ENCODE peak calls at places on chromosomes 2 and 18, in nine cellular contexts. F is GM06990, W is progenitor cell of endocrine pancreas, U is prostate gland, Z is endothelial cell, Y is IMR-90, K is A673, C is fibroblast of pulmonary artery, J is kidney epithelial cell. X is an unnamed sample.

GRCh38 chr2:75195076-75195691 is 4.1 kb downstream of the TACR1 start:
- DNase-seq in F (no peak), W (no peak), U (no peak), Z (no peak), Y (no peak), K (no peak), C (no peak), J (no peak), X (no peak)

GRCh38 chr2:196335238-196335637 is 163.9 kb upstream of the STK17B start:
- DNase-seq in F (no peak), W (no peak), U (no peak), Z (no peak), Y (peak; percentile 94), K (peak; percentile 35), C (peak; percentile 64), J (no peak), X (no peak)

GRCh38 chr2:200467806-200468686 is 41.8 kb downstream of the KCTD18 start:
- DNase-seq in F (no peak), W (no peak), U (no peak), Z (no peak), Y (no peak), K (no peak), C (no peak), J (no peak), X (no peak)

GRCh38 chr2:218703341-218703740 is 7.3 kb upstream of the TTLL4 start:
- DNase-seq in F (no peak), W (no peak), U (no peak), Z (no peak), Y (no peak), K (no peak), C (no peak), J (no peak), X (no peak)

GRCh38 chr2:68588589-68588988 is 54.8 kb upstream of the PROKR1 start:
- DNase-seq in F (no peak), W (no peak), U (no peak), Z (no peak), Y (no peak), K (no peak), C (no peak), J (no peak), X (no peak)

GRCh38 chr2:120566331-120567035 is 169.2 kb upstream of the GLI2 start:
- DNase-seq in F (no peak), W (no peak), U (no peak), Z (no peak), Y (peak; percentile 67), K (no peak), C (peak; percentile 93), J (no peak), X (no peak)

GRCh38 chr2:55419514-55420243 is at the start of gene CCDC88A:
- DNase-seq in F (peak; percentile 97), W (peak; percentile 98), U (peak; percentile 90), Z (peak; percentile 99), Y (peak; percentile 97), K (peak; percentile 98), C (peak; percentile 98), J (peak; percentile 51), X (peak; percentile 99)

GRCh38 chr2:30165050-30165520 is 18.3 kb downstream of the YPEL5 start:
- DNase-seq in F (peak; percentile 56), W (peak; percentile 24), U (peak; percentile 46), Z (peak; percentile 62), Y (peak; percentile 93), K (peak; percentile 96), C (peak; percentile 94), J (peak; percentile 78), X (peak; percentile 49)

GRCh38 chr2:129929321-129930290 is 49.9 kb upstream of the RAB6C start:
- DNase-seq in F (no peak), W (no peak), U (no peak), Z (no peak), Y (no peak), K (no peak), C (peak; percentile 3), J (no peak), X (no peak)

GRCh38 chr2:28359222-28360065 is 33.2 kb upstream of the FOSL2 start:
- DNase-seq in F (peak; percentile 66), W (no peak), U (no peak), Z (no peak), Y (peak; percentile 66), K (no peak), C (peak; percentile 81), J (no peak), X (no peak)

GRCh38 chr18:29556070-29556469 is 1379.1 kb upstream of the CDH2 start:
- DNase-seq in F (no peak), W (no peak), U (no peak), Z (no peak), Y (no peak), K (no peak), C (no peak), J (no peak), X (no peak)
- TF ChIP-seq CTCF in F (no peak), W (no peak), U (no peak), Z (no peak), Y (no peak), K (no peak), C (no peak), J (no peak), X (no peak)

GRCh38 chr2:159936471-159936870 is 125.9 kb downstream of the PLA2R1 start:
- DNase-seq in F (no peak), W (no peak), U (no peak), Z (peak; percentile 5), Y (no peak), K (peak; percentile 48), C (no peak), J (no peak), X (no peak)

GRCh38 chr2:159938375-159938774 is 124.0 kb downstream of the PLA2R1 start:
- DNase-seq in F (no peak), W (no peak), U (no peak), Z (no peak), Y (no peak), K (no peak), C (no peak), J (no peak), X (no peak)

GRCh38 chr2:159942149-159942548 is 120.3 kb downstream of the PLA2R1 start:
- DNase-seq in F (no peak), W (no peak), U (no peak), Z (no peak), Y (no peak), K (no peak), C (peak; percentile 81), J (no peak), X (no peak)

GRCh38 chr2:159941729-159942128 is 120.7 kb downstream of the PLA2R1 start:
- DNase-seq in F (no peak), W (no peak), U (no peak), Z (no peak), Y (no peak), K (no peak), C (peak; percentile 26), J (no peak), X (no peak)

DNA sequence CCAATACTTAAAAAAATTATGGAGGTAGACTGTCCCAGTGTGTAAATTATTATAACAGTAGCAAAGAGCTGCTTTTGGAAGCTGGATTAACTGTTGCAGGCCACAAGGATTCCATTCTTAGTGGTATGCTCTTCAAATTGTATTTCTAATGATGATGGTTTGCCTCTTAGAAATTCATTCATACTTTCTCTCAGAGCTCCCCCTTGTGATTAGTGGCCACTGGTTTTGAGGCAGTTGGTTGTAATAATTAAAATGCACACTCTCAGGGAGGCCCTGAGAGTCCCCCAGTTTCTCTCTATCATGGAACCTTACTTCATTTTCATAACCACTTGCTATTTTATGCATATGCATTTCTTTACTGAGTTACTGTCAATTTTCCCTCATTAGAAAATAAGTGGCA is 122.5 kb downstream of the PLA2R1 start:
- DNase-seq in F (no peak), W (no peak), U (no peak), Z (no peak), Y (peak; percentile 18), K (peak; percentile 44), C (peak; percentile 62), J (no peak), X (no peak)
- TF ChIP-seq CTCF in F (peak; percentile 60), W (peak; percentile 32), U (no peak), Z (no peak), Y (peak; percentile 37), K (peak; percentile 49), C (peak; percentile 49), J (peak; percentile 27), X (peak; percentile 48)

DNA sequence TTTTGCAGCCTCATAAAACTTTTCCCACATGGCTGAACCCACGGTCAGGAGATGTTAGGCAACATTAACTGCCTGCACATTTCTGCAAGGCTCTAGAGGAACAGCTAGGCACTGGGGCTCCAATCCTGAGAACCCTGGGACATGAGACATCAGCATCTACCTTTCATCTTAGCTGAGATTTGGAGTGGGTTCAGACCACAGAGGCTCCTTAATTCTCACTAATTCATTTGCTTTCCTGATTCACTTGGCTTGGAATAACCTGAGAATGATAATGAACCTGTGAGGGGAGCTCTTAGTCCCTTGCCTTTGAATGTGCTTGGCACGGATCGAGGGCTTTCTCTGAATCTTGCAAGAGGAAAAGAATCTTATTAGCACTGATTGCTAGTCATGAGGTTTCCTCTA is 266.2 kb downstream of the FIGN start:
- DNase-seq in F (no peak), W (no peak), U (no peak), Z (no peak), Y (no peak), K (no peak), C (peak; percentile 3), J (peak; percentile 34), X (no peak)
- TF ChIP-seq CTCF in F (no peak), W (no peak), U (no peak), Z (no peak), Y (no peak), K (no peak), C (no peak), J (no peak), X (no peak)

GRCh38 chr2:198715304-198715703 is 742.4 kb downstream of the SATB2 start:
- DNase-seq in F (no peak), W (no peak), U (no peak), Z (no peak), Y (no peak), K (no peak), C (no peak), J (no peak), X (no peak)

GRCh38 chr2:198712485-198712884 is 745.3 kb downstream of the SATB2 start:
- DNase-seq in F (no peak), W (no peak), U (no peak), Z (no peak), Y (no peak), K (no peak), C (no peak), J (no peak), X (no peak)

GRCh38 chr2:198711484-198711883 is 746.3 kb downstream of the SATB2 start:
- DNase-seq in F (no peak), W (no peak), U (no peak), Z (no peak), Y (no peak), K (no peak), C (no peak), J (no peak), X (no peak)

DNA sequence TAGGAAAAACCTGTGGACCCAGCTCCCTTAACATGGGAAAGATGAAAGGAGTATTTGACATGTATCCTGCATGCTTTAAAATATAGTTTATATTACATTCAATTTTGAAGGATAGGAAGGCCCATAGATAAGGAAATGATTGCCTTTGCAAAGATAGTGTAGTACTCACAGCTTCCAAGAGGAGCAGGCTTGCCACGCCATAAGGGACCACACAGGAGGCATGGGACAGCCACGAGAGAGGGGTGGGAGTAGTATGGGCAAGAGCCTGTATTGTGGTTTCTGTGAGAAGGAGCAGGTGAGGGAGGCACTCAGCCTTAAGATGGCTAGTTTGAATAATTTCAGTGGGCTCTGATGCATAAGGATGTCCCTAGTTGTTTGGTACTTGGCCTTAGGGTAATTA is 740.3 kb downstream of the SATB2 start:
- DNase-seq in F (no peak), W (no peak), U (no peak), Z (no peak), Y (no peak), K (peak; percentile 3), C (no peak), J (no peak), X (no peak)
- TF ChIP-seq CTCF in F (no peak), W (no peak), U (no peak), Z (no peak), Y (no peak), K (no peak), C (no peak), J (no peak), X (no peak)